ENCODE peak calls at places on chromosome 12, in four cellular contexts. W, B, I and T are unnamed samples.

GRCh38 chr12:113221997-113222729 is 899 bp downstream of the TPCN1 start:
- DNase-seq in B (peak; percentile 53), I (no peak), W (no peak), T (peak; percentile 30)

GRCh38 chr12:120096671-120097202 is 19.8 kb downstream of the RAB35 start:
- DNase-seq in I (no peak), B (no peak), W (no peak), T (no peak)

GRCh38 chr12:79439179-79439825 is 251.5 kb downstream of the PAWR start:
- DNase-seq in W (no peak), B (no peak), I (no peak), T (no peak)

GRCh38 chr12:25756974-25757665 is 201.4 kb upstream of the RASSF8 start:
- DNase-seq in B (no peak), I (peak; percentile 53), W (no peak), T (no peak)

GRCh38 chr12:124296295-124296915 is 1.5 kb downstream of the RFLNA start:
- DNase-seq in W (no peak), I (no peak), B (no peak), T (no peak)

GRCh38 chr12:6998708-6999451 is 19.4 kb downstream of the LPCAT3 start:
- DNase-seq in I (no peak), B (peak; percentile 71), W (no peak), T (no peak)

GRCh38 chr12:88650715-88651114 is 70.4 kb upstream of the KITLG start:
- DNase-seq in W (no peak), B (peak; percentile 68), I (no peak), T (no peak)

GRCh38 chr12:20390846-20391245 is 22.5 kb downstream of the PDE3A start:
- DNase-seq in B (no peak), W (no peak), I (no peak), T (no peak)

GRCh38 chr12:81077329-81077685 is 572 bp upstream of the ACSS3 start:
- DNase-seq in I (peak; percentile 98), B (no peak), W (no peak), T (no peak)

GRCh38 chr12:30908389-30909087 is 18.0 kb upstream of the TSPAN11 start:
- DNase-seq in I (no peak), B (peak; percentile 51), W (no peak), T (no peak)

GRCh38 chr12:66879392-66879791 is 200.5 kb upstream of the GRIP1 start:
- DNase-seq in B (no peak), I (no peak), W (no peak), T (no peak)

GRCh38 chr12:45543887-45544286 is 185.6 kb upstream of the ARID2 start:
- DNase-seq in I (peak; percentile 84), B (peak; percentile 81), W (no peak), T (no peak)

GRCh38 chr12:8088574-8088973 is 6.5 kb downstream of the NECAP1 start:
- DNase-seq in I (no peak), W (no peak), B (no peak), T (no peak)

GRCh38 chr12:124916370-124917134 is 2.1 kb upstream of the UBC start:
- DNase-seq in I (peak; percentile 81), W (no peak), B (peak; percentile 92), T (peak; percentile 65)

GRCh38 chr12:82565982-82566381 is 120.7 kb upstream of the TMTC2 start:
- DNase-seq in I (no peak), W (no peak), B (no peak), T (no peak)

GRCh38 chr12:132189378-132190011 is 45.2 kb downstream of the NOC4L start:
- DNase-seq in B (peak; percentile 91), I (peak; percentile 95), W (peak; percentile 71), T (peak; percentile 53)

GRCh38 chr12:104722541-104723534 is 235.3 kb downstream of the SLC41A2 start:
- DNase-seq in I (peak; percentile 84), B (no peak), W (no peak), T (no peak)

GRCh38 chr12:51620448-51620847 is 29.4 kb downstream of the SCN8A start:
- DNase-seq in W (no peak), I (no peak), B (no peak), T (no peak)

GRCh38 chr12:113403435-113404415 is at the start of gene SDS:
- DNase-seq in W (peak; percentile 59), I (peak; percentile 60), B (peak; percentile 71), T (no peak)

GRCh38 chr12:122964439-122965257 is 1.6 kb downstream of the ABCB9 start:
- DNase-seq in B (no peak), I (peak; percentile 57), W (no peak), T (no peak)

GRCh38 chr12:113065126-113066007 is 8.8 kb downstream of the DTX1 start:
- DNase-seq in W (no peak), B (no peak), I (peak; percentile 96), T (no peak)

GRCh38 chr12:75476076-75476475 is 4.5 kb upstream of the GLIPR1 start:
- DNase-seq in W (no peak), I (no peak), B (no peak), T (no peak)

GRCh38 chr12:62400135-62400534 is 66.5 kb upstream of the MON2 start:
- DNase-seq in I (no peak), W (no peak), B (no peak), T (no peak)

GRCh38 chr12:8904665-8905064 is 9.6 kb upstream of the PHC1 start:
- DNase-seq in B (no peak), I (no peak), W (no peak), T (no peak)

GRCh38 chr12:26787125-26787495 is 45.9 kb downstream of the ITPR2 start:
- DNase-seq in I (no peak), W (no peak), B (peak; percentile 69), T (no peak)

GRCh38 chr12:94304566-94305061 is 155.1 kb downstream of the CEP83 start:
- DNase-seq in I (peak; percentile 89), W (no peak), B (no peak), T (no peak)

GRCh38 chr12:10968765-10969456 is 17.8 kb downstream of the TAS2R50 start:
- DNase-seq in I (no peak), B (peak; percentile 94), W (no peak), T (no peak)

GRCh38 chr12:87847147-87847546 is 182.1 kb downstream of the C12orf50 start:
- DNase-seq in I (peak; percentile 59), W (no peak), B (no peak), T (no peak)

GRCh38 chr12:54958048-54958658 is 26.4 kb downstream of the TESPA1 start:
- DNase-seq in B (peak; percentile 71), W (no peak), I (peak; percentile 84), T (no peak)

GRCh38 chr12:55057466-55057865 is 37.7 kb downstream of the NEUROD4 start:
- DNase-seq in W (no peak), I (peak; percentile 53), B (peak; percentile 11), T (no peak)

GRCh38 chr12:65462506-65462905 is 184.0 kb downstream of the MSRB3 start:
- DNase-seq in B (no peak), W (no peak), I (no peak), T (no peak)

GRCh38 chr12:119180380-119181040 is 1.8 kb downstream of the HSPB8 start:
- DNase-seq in B (no peak), W (peak; percentile 14), I (peak; percentile 86), T (no peak)

GRCh38 chr12:32309811-32310755 is 89.3 kb upstream of the FGD4 start:
- DNase-seq in B (peak; percentile 18), I (no peak), W (no peak), T (no peak)

GRCh38 chr12:46938071-46938678 is 112.4 kb upstream of the SLC38A4 start:
- DNase-seq in B (no peak), I (no peak), W (no peak), T (no peak)

GRCh38 chr12:10235761-10236631 is 23.3 kb downstream of the GABARAPL1 start:
- DNase-seq in B (peak; percentile 53), I (no peak), W (no peak), T (no peak)

GRCh38 chr12:89760783-89761182 is 52.1 kb upstream of the ATP2B1 start:
- DNase-seq in B (no peak), W (no peak), I (no peak), T (no peak)

GRCh38 chr12:27843714-27844245 is 63.7 kb upstream of the MANSC4 start:
- DNase-seq in W (no peak), B (no peak), I (no peak), T (no peak)

GRCh38 chr12:13234045-13234641 is 37.6 kb downstream of the EMP1 start:
- DNase-seq in B (peak; percentile 77), I (peak; percentile 91), W (no peak), T (peak; percentile 27)

GRCh38 chr12:39443704-39444234 is 849 bp upstream of the KIF21A start:
- DNase-seq in B (no peak), I (no peak), W (no peak), T (no peak)

GRCh38 chr12:2666411-2666810 is 128.4 kb upstream of the FKBP4 start:
- DNase-seq in W (no peak), B (no peak), I (peak; percentile 18), T (no peak)